ENCODE peak calls at places on chromosome 14, in four cellular contexts. U is NCI-H526, Q is tibial nerve, T is NCI-H1417 treated with DMSO at 0.1 percent for 48 hours. C is an unnamed sample.

GRCh38 chr14:54348001-54348611 is 48.7 kb upstream of the CDKN3 start:
- DNase-seq in U (peak), Q (peak), T (no peak), C (no peak)

GRCh38 chr14:45807187-45807586 is 554.2 kb upstream of the MIS18BP1 start:
- DNase-seq in U (no peak), Q (no peak), T (no peak), C (no peak)

GRCh38 chr14:35406811-35407630 is 2.5 kb upstream of the NFKBIA start:
- DNase-seq in U (peak), Q (peak), T (peak), C (no peak)

GRCh38 chr14:100297320-100298300 is 8.6 kb downstream of the SLC25A29 start:
- DNase-seq in U (no peak), Q (peak), T (no peak), C (peak)

GRCh38 chr14:88551094-88551870 is 3.5 kb downstream of the PTPN21 start:
- DNase-seq in U (peak), Q (peak), T (peak), C (peak)

GRCh38 chr14:105891631-105892452 is 365.5 kb downstream of the TMEM121 start:
- DNase-seq in U (no peak), Q (no peak), T (no peak), C (no peak)

GRCh38 chr14:91311284-91311662 is 66.8 kb upstream of the GPR68 start:
- DNase-seq in U (no peak), Q (no peak), T (no peak), C (no peak)

GRCh38 chr14:74244115-74244514 is 4.9 kb downstream of the VSX2 start:
- DNase-seq in U (peak), Q (no peak), T (no peak), C (no peak)

GRCh38 chr14:59507063-59507751 is 22.9 kb downstream of the JKAMP start:
- DNase-seq in U (peak), Q (peak), T (no peak), C (peak)

GRCh38 chr14:61104358-61104757 is 123.3 kb downstream of the SLC38A6 start:
- DNase-seq in U (no peak), Q (no peak), T (no peak), C (no peak)

GRCh38 chr14:36604757-36605505 is 22.5 kb upstream of the NKX2-8 start:
- DNase-seq in U (peak), Q (peak), T (peak), C (peak)

GRCh38 chr14:94907626-94908261 is 137.8 kb upstream of the GSC start:
- DNase-seq in U (peak), Q (no peak), T (no peak), C (no peak)

GRCh38 chr14:21913759-21914158 is 240.1 kb upstream of the OR4E1 start:
- DNase-seq in U (peak), Q (peak), T (no peak), C (no peak)

GRCh38 chr14:52755607-52756316 is 25.8 kb downstream of the STYX start:
- DNase-seq in U (peak), Q (no peak), T (no peak), C (no peak)

GRCh38 chr14:79587194-79587593 is 624.1 kb downstream of the DIO2 start:
- DNase-seq in U (no peak), Q (no peak), T (no peak), C (no peak)

GRCh38 chr14:61184117-61184516 is 97.0 kb downstream of the TMEM30B start:
- DNase-seq in U (no peak), Q (no peak), T (no peak), C (peak)

GRCh38 chr14:72434856-72435255 is 459.0 kb downstream of the DPF3 start:
- DNase-seq in U (no peak), Q (no peak), T (no peak), C (no peak)

GRCh38 chr14:36394593-36394992 is 74.2 kb upstream of the MBIP start:
- DNase-seq in U (no peak), Q (no peak), T (no peak), C (no peak)

GRCh38 chr14:68791078-68791983 is 1.5 kb downstream of the ZFP36L1 start:
- DNase-seq in U (no peak), Q (no peak), T (no peak), C (no peak)

GRCh38 chr14:91327661-91328312 is 83.3 kb upstream of the GPR68 start:
- DNase-seq in U (no peak), Q (no peak), T (no peak), C (no peak)

GRCh38 chr14:104289485-104289884 is 151.1 kb downstream of the KIF26A start:
- DNase-seq in U (no peak), Q (no peak), T (no peak), C (no peak)

GRCh38 chr14:95227279-95227860 is 70.0 kb upstream of the DICER1 start:
- DNase-seq in U (peak), Q (no peak), T (no peak), C (no peak)

GRCh38 chr14:23359167-23359626 is 5.8 kb downstream of the EFS start:
- DNase-seq in U (no peak), Q (no peak), T (no peak), C (no peak)

GRCh38 chr14:105857816-105858675 is 331.7 kb downstream of the TMEM121 start:
- DNase-seq in U (no peak), Q (no peak), T (no peak), C (no peak)

GRCh38 chr14:92797935-92798653 is 4.0 kb downstream of the GOLGA5 start:
- DNase-seq in U (no peak), Q (no peak), T (no peak), C (no peak)

GRCh38 chr14:105690671-105691070 is 164.3 kb downstream of the TMEM121 start:
- DNase-seq in U (no peak), Q (no peak), T (no peak), C (no peak)

GRCh38 chr14:72549848-72550247 is 344.1 kb downstream of the DPF3 start:
- DNase-seq in U (no peak), Q (no peak), T (no peak), C (no peak)

GRCh38 chr14:61749867-61750266 is 12.4 kb upstream of the SNAPC1 start:
- DNase-seq in U (peak), Q (no peak), T (no peak), C (no peak)

GRCh38 chr14:35829449-35829848 is 3.3 kb downstream of the BRMS1L start:
- DNase-seq in U (no peak), Q (no peak), T (no peak), C (no peak)

GRCh38 chr14:68666899-68667298 is 126.0 kb downstream of the ZFP36L1 start:
- DNase-seq in U (no peak), Q (no peak), T (no peak), C (no peak)

GRCh38 chr14:71960620-71961353 is 28.6 kb downstream of the RGS6 start:
- DNase-seq in U (no peak), Q (no peak), T (no peak), C (no peak)

C was measured in GM04503.